ENCODE peak calls at places on chromosomes 3 and 15, in seven cellular contexts. One of them, this sample, is unnamed.

GRCh38 chr3:29889230-29889629 is 608.4 kb downstream of the RBMS3 start:
- DNase-seq in GM20000: no peak
- DNase-seq in dorsolateral prefrontal cortex: no peak
- DNase-seq in neural crest cell: no peak
- DNase-seq in foreskin fibroblast: peak
- DNase-seq in left lung: no peak
- DNase-seq in upper lobe of left lung: no peak
- DNase-seq in this sample: no peak

GRCh38 chr3:186589856-186590579 is 19.5 kb downstream of the DNAJB11 start:
- DNase-seq in GM20000: no peak
- DNase-seq in neural crest cell: no peak
- DNase-seq in foreskin fibroblast: peak
- DNase-seq in upper lobe of left lung: peak
- DNase-seq in dorsolateral prefrontal cortex: no peak
- DNase-seq in left lung: no peak
- DNase-seq in this sample: no peak

GRCh38 chr15:69881760-69882159 is 216.0 kb downstream of the TLE3 start:
- DNase-seq in upper lobe of left lung: no peak
- DNase-seq in left lung: no peak
- DNase-seq in neural crest cell: no peak
- DNase-seq in foreskin fibroblast: no peak
- DNase-seq in GM20000: peak
- DNase-seq in dorsolateral prefrontal cortex: peak
- DNase-seq in this sample: no peak

GRCh38 chr15:42724276-42724675 is 12.7 kb downstream of the CDAN1 start:
- DNase-seq in neural crest cell: no peak
- DNase-seq in GM20000: no peak
- DNase-seq in left lung: no peak
- DNase-seq in dorsolateral prefrontal cortex: no peak
- DNase-seq in upper lobe of left lung: no peak
- DNase-seq in foreskin fibroblast: no peak
- DNase-seq in this sample: peak

GRCh38 chr3:156552973-156553372 is 1.9 kb downstream of the SSR3 start:
- DNase-seq in upper lobe of left lung: no peak
- DNase-seq in GM20000: no peak
- DNase-seq in dorsolateral prefrontal cortex: no peak
- DNase-seq in foreskin fibroblast: no peak
- DNase-seq in left lung: no peak
- DNase-seq in neural crest cell: no peak
- DNase-seq in this sample: no peak

GRCh38 chr3:187839422-187839821 is 94.2 kb upstream of the BCL6 start:
- DNase-seq in neural crest cell: no peak
- DNase-seq in dorsolateral prefrontal cortex: no peak
- DNase-seq in left lung: no peak
- DNase-seq in GM20000: no peak
- DNase-seq in upper lobe of left lung: no peak
- DNase-seq in foreskin fibroblast: no peak
- DNase-seq in this sample: no peak

GRCh38 chr15:26065723-26066122 is 202.6 kb upstream of the ATP10A start:
- DNase-seq in upper lobe of left lung: no peak
- DNase-seq in left lung: no peak
- DNase-seq in dorsolateral prefrontal cortex: no peak
- DNase-seq in foreskin fibroblast: no peak
- DNase-seq in GM20000: no peak
- DNase-seq in neural crest cell: no peak
- DNase-seq in this sample: no peak

GRCh38 chr3:130876594-130876993 is 17.3 kb upstream of the ATP2C1 start:
- DNase-seq in dorsolateral prefrontal cortex: no peak
- DNase-seq in foreskin fibroblast: no peak
- DNase-seq in left lung: no peak
- DNase-seq in neural crest cell: no peak
- DNase-seq in upper lobe of left lung: no peak
- DNase-seq in GM20000: no peak
- DNase-seq in this sample: no peak

GRCh38 chr3:195876297-195877031 is 31.9 kb downstream of the TNK2 start:
- DNase-seq in foreskin fibroblast: no peak
- DNase-seq in neural crest cell: no peak
- DNase-seq in upper lobe of left lung: peak
- DNase-seq in GM20000: no peak
- DNase-seq in left lung: peak
- DNase-seq in dorsolateral prefrontal cortex: no peak
- DNase-seq in this sample: no peak

GRCh38 chr3:184375747-184376495 is 2.1 kb downstream of the THPO start:
- DNase-seq in dorsolateral prefrontal cortex: no peak
- DNase-seq in foreskin fibroblast: no peak
- DNase-seq in GM20000: no peak
- DNase-seq in left lung: peak
- DNase-seq in neural crest cell: no peak
- DNase-seq in upper lobe of left lung: no peak
- DNase-seq in this sample: no peak

GRCh38 chr3:188179006-188179966 is 25.3 kb downstream of the LPP start:
- DNase-seq in neural crest cell: no peak
- DNase-seq in dorsolateral prefrontal cortex: no peak
- DNase-seq in upper lobe of left lung: peak
- DNase-seq in GM20000: no peak
- DNase-seq in foreskin fibroblast: peak
- DNase-seq in left lung: peak
- DNase-seq in this sample: no peak

GRCh38 chr15:27679203-27679602 is 419.9 kb downstream of the OCA2 start:
- DNase-seq in left lung: no peak
- DNase-seq in dorsolateral prefrontal cortex: no peak
- DNase-seq in GM20000: no peak
- DNase-seq in neural crest cell: no peak
- DNase-seq in upper lobe of left lung: no peak
- DNase-seq in foreskin fibroblast: no peak
- DNase-seq in this sample: no peak

GRCh38 chr3:41997702-41998551 is 36.0 kb upstream of the ULK4 start:
- DNase-seq in left lung: no peak
- DNase-seq in neural crest cell: peak
- DNase-seq in dorsolateral prefrontal cortex: no peak
- DNase-seq in GM20000: no peak
- DNase-seq in upper lobe of left lung: no peak
- DNase-seq in foreskin fibroblast: no peak
- DNase-seq in this sample: no peak

GRCh38 chr3:168089179-168089771 is 6.4 kb downstream of the GOLIM4 start:
- DNase-seq in foreskin fibroblast: no peak
- DNase-seq in upper lobe of left lung: no peak
- DNase-seq in dorsolateral prefrontal cortex: no peak
- DNase-seq in GM20000: no peak
- DNase-seq in left lung: no peak
- DNase-seq in neural crest cell: no peak
- DNase-seq in this sample: no peak

DNA sequence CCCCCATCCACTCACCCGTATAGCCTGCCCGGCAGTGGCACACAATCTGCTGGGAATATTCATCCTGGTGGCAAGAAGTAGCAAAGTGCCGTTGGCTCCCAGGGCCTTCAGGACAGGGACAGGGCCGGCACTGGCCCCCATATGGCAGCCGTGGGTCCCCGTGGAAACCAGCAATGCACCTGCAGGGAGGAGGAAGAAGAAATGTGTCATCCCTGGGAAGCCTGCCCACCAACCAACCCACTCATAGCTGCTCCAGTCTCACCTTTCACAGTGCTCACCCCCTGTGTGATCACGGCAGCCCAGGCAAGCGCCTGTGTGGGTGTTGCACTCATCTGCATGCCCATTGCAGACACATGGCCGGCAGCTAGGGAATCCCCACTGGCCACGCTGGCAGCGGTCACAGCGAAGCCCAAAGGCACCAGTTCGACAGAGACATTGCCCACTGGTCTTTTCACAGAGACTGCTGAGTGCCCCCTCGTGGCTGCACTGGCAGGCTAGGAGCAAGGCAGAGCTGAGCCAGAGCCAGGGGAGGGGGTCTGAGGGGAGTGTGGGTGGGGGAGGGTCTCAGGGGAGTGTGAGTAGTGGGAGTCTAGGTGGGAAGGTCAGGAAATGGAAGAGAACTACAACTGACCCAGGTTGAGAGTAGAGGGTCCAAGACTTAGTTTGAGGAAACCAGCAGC is 4.5 kb upstream of the USP19 start:
- DNase-seq in left lung: no peak
- DNase-seq in upper lobe of left lung: no peak
- DNase-seq in neural crest cell: no peak
- DNase-seq in dorsolateral prefrontal cortex: no peak
- DNase-seq in GM20000: no peak
- DNase-seq in foreskin fibroblast: no peak
- DNase-seq in this sample: no peak
- TF ChIP-seq CTCF in left lung: no peak
- TF ChIP-seq CTCF in upper lobe of left lung: no peak
- TF ChIP-seq CTCF in neural crest cell: no peak
- TF ChIP-seq CTCF in dorsolateral prefrontal cortex: no peak
- TF ChIP-seq CTCF in GM20000: peak
- TF ChIP-seq CTCF in foreskin fibroblast: no peak
- TF ChIP-seq CTCF in this sample: no peak

DNA sequence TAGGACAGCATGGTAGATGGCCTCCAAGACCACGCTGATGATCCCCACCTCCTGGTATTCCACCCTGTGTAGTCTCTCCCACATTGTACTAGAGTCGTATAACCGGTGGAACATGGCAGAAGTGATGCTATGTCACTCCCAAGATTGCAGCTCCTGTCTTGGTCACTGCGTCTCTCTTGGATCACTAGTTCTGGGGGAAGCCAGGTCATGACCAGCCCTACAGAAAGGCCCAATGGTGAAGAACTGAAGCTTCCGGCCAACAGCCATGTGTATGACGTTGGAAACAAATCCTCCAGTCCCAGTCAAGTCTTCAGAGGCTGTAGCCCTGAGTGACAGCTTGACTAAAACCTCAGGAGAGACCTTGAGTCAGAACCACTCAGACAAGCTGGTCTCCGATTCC is 62.0 kb upstream of the FNDC3B start:
- DNase-seq in left lung: no peak
- DNase-seq in GM20000: no peak
- DNase-seq in foreskin fibroblast: no peak
- DNase-seq in dorsolateral prefrontal cortex: no peak
- DNase-seq in upper lobe of left lung: no peak
- DNase-seq in neural crest cell: no peak
- DNase-seq in this sample: no peak
- TF ChIP-seq CTCF in left lung: no peak
- TF ChIP-seq CTCF in GM20000: no peak
- TF ChIP-seq CTCF in foreskin fibroblast: no peak
- TF ChIP-seq CTCF in dorsolateral prefrontal cortex: no peak
- TF ChIP-seq CTCF in upper lobe of left lung: no peak
- TF ChIP-seq CTCF in neural crest cell: no peak
- TF ChIP-seq CTCF in this sample: no peak

GRCh38 chr15:65401607-65402240 is 21.0 kb downstream of the IGDCC4 start:
- DNase-seq in upper lobe of left lung: peak
- DNase-seq in dorsolateral prefrontal cortex: no peak
- DNase-seq in left lung: no peak
- DNase-seq in GM20000: no peak
- DNase-seq in neural crest cell: no peak
- DNase-seq in foreskin fibroblast: no peak
- DNase-seq in this sample: no peak

GRCh38 chr15:65399001-65399706 is 21.4 kb upstream of the IGDCC3 start:
- DNase-seq in GM20000: no peak
- DNase-seq in dorsolateral prefrontal cortex: no peak
- DNase-seq in left lung: no peak
- DNase-seq in upper lobe of left lung: no peak
- DNase-seq in neural crest cell: no peak
- DNase-seq in foreskin fibroblast: no peak
- DNase-seq in this sample: no peak

GRCh38 chr15:65399997-65400396 is 22.2 kb upstream of the IGDCC3 start:
- DNase-seq in left lung: no peak
- DNase-seq in neural crest cell: no peak
- DNase-seq in GM20000: no peak
- DNase-seq in upper lobe of left lung: no peak
- DNase-seq in dorsolateral prefrontal cortex: no peak
- DNase-seq in foreskin fibroblast: no peak
- DNase-seq in this sample: no peak

GRCh38 chr15:65402971-65403370 is 19.8 kb downstream of the IGDCC4 start:
- DNase-seq in foreskin fibroblast: no peak
- DNase-seq in neural crest cell: no peak
- DNase-seq in upper lobe of left lung: no peak
- DNase-seq in dorsolateral prefrontal cortex: no peak
- DNase-seq in left lung: no peak
- DNase-seq in GM20000: no peak
- DNase-seq in this sample: no peak

DNA sequence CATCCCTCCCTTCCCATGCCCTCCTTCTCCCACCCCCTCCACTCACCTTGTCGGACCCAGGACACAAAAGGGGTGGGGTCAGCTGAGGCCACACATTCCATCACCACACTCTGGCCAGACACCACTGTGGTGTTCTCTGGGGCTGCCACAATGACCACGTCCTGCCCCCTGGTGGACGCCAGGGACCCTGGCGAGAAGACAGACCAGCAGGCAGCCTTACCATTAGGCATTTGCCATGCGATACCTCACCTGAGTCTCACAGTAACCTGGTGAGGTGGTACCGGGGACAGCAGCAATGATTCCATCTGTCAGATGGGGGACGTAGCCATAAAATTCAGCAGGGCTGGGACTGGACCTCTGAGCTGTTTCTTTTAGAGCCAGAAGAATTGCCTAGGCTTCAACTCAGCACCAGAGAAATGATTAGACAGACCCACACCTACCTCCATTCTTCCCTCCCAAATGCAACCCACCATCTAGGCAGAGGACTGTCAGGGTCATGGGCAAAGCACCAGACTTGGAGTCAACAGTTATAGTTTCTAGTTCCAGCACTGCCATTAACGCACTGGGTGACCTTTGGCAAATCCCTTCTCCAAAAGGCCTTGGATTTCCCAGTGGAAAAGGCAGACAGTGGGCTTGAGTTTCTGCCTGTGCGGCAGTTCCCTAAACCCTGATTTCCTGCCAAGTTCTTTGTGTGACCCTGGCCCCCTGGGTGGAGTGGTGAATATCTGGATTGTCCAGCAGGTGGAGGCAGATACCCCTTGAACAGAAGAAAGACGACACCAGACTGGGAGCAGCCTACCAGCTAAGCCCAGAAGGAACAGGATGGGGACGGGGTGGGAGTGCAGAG is 21.8 kb downstream of the IGDCC4 start:
- DNase-seq in neural crest cell: peak
- DNase-seq in dorsolateral prefrontal cortex: peak
- DNase-seq in upper lobe of left lung: peak
- DNase-seq in left lung: no peak
- DNase-seq in foreskin fibroblast: no peak
- DNase-seq in GM20000: peak
- DNase-seq in this sample: peak
- TF ChIP-seq CTCF in neural crest cell: peak
- TF ChIP-seq CTCF in dorsolateral prefrontal cortex: peak
- TF ChIP-seq CTCF in upper lobe of left lung: peak
- TF ChIP-seq CTCF in left lung: peak
- TF ChIP-seq CTCF in foreskin fibroblast: peak
- TF ChIP-seq CTCF in GM20000: peak
- TF ChIP-seq CTCF in this sample: peak

DNA sequence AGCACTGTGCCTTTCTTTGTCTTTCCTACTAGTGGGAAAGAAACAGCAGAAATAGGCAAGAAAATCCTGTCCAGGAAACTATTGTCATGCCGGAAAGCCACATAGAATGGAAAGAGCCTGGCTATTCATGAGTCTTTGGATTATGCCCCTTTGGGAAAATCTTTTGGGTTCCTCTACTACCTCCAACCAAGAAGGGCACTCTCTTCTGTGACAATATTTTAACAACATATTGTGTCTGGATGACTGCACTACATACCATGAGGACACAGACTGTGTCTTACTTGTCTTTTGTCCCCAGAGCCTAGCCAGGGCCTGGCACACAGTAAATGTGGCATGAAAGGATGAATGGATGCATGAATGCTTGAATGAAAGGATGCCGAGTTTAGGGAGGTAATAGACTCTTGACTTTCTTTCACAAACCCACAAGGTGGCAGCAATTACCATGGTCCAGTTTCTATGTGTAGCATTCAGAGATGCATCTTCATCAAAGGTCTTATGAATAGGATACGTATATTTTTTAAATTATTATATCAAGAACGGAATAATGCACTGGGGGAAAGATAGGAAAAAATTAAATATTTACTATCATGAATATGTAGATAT is 30.3 kb downstream of the ARL14 start:
- DNase-seq in foreskin fibroblast: peak
- DNase-seq in GM20000: peak
- DNase-seq in upper lobe of left lung: no peak
- DNase-seq in dorsolateral prefrontal cortex: no peak
- DNase-seq in left lung: no peak
- DNase-seq in neural crest cell: peak
- DNase-seq in this sample: no peak
- TF ChIP-seq CTCF in foreskin fibroblast: peak
- TF ChIP-seq CTCF in GM20000: no peak
- TF ChIP-seq CTCF in upper lobe of left lung: no peak
- TF ChIP-seq CTCF in dorsolateral prefrontal cortex: peak
- TF ChIP-seq CTCF in left lung: peak
- TF ChIP-seq CTCF in neural crest cell: peak
- TF ChIP-seq CTCF in this sample: peak

This sample was measured in type B pancreatic cell.